ENCODE peak calls at places on chromosome 11, in six cellular contexts. One of them, this sample, is unnamed.

GRCh38 chr11:120985718-120986569 is 38.0 kb upstream of the TBCEL start:
- DNase-seq in EH: peak; percentile 66
- DNase-seq in NCI-H187 treated with DMSO at 0.1 percent for 48 hours: no peak
- DNase-seq in upper lobe of right lung: peak; percentile 81
- DNase-seq in NCI-H446 treated with DMSO at 0.1 percent for 48 hours: no peak
- DNase-seq in left lung: peak; percentile 52
- DNase-seq in this sample: no peak

GRCh38 chr11:8719260-8720190 is 36.9 kb downstream of the RPL27A start:
- DNase-seq in NCI-H446 treated with DMSO at 0.1 percent for 48 hours: no peak
- DNase-seq in NCI-H187 treated with DMSO at 0.1 percent for 48 hours: no peak
- DNase-seq in left lung: no peak
- DNase-seq in EH: peak; percentile 99
- DNase-seq in upper lobe of right lung: no peak
- DNase-seq in this sample: peak; percentile 63

GRCh38 chr11:48182860-48183526 is 33.6 kb upstream of the OR4B1 start:
- DNase-seq in EH: no peak
- DNase-seq in left lung: no peak
- DNase-seq in upper lobe of right lung: no peak
- DNase-seq in NCI-H187 treated with DMSO at 0.1 percent for 48 hours: no peak
- DNase-seq in NCI-H446 treated with DMSO at 0.1 percent for 48 hours: no peak
- DNase-seq in this sample: no peak

GRCh38 chr11:71339178-71339881 is 87.0 kb upstream of the SHANK2 start:
- DNase-seq in upper lobe of right lung: peak; percentile 51
- DNase-seq in NCI-H446 treated with DMSO at 0.1 percent for 48 hours: no peak
- DNase-seq in EH: peak; percentile 7
- DNase-seq in left lung: no peak
- DNase-seq in NCI-H187 treated with DMSO at 0.1 percent for 48 hours: no peak
- DNase-seq in this sample: no peak

GRCh38 chr11:116879789-116880402 is 42.5 kb upstream of the APOA1 start:
- DNase-seq in left lung: no peak
- DNase-seq in NCI-H187 treated with DMSO at 0.1 percent for 48 hours: no peak
- DNase-seq in EH: peak; percentile 76
- DNase-seq in upper lobe of right lung: no peak
- DNase-seq in NCI-H446 treated with DMSO at 0.1 percent for 48 hours: peak; percentile 26
- DNase-seq in this sample: peak; percentile 70

GRCh38 chr11:33317662-33318061 is 60.5 kb downstream of the HIPK3 start:
- DNase-seq in NCI-H446 treated with DMSO at 0.1 percent for 48 hours: no peak
- DNase-seq in EH: peak; percentile 33
- DNase-seq in left lung: no peak
- DNase-seq in upper lobe of right lung: no peak
- DNase-seq in NCI-H187 treated with DMSO at 0.1 percent for 48 hours: no peak
- DNase-seq in this sample: no peak

GRCh38 chr11:118870396-118871343 is 13.0 kb upstream of the CXCR5 start:
- DNase-seq in upper lobe of right lung: peak; percentile 69
- DNase-seq in NCI-H187 treated with DMSO at 0.1 percent for 48 hours: no peak
- DNase-seq in EH: peak; percentile 51
- DNase-seq in left lung: no peak
- DNase-seq in NCI-H446 treated with DMSO at 0.1 percent for 48 hours: no peak
- DNase-seq in this sample: no peak

GRCh38 chr11:116694017-116694725 is 78.6 kb downstream of the BUD13 start:
- DNase-seq in upper lobe of right lung: no peak
- DNase-seq in left lung: no peak
- DNase-seq in NCI-H446 treated with DMSO at 0.1 percent for 48 hours: no peak
- DNase-seq in NCI-H187 treated with DMSO at 0.1 percent for 48 hours: no peak
- DNase-seq in EH: no peak
- DNase-seq in this sample: no peak

GRCh38 chr11:10818594-10818993 is 9.9 kb upstream of the EIF4G2 start:
- DNase-seq in left lung: no peak
- DNase-seq in upper lobe of right lung: no peak
- DNase-seq in EH: peak; percentile 96
- DNase-seq in NCI-H446 treated with DMSO at 0.1 percent for 48 hours: no peak
- DNase-seq in NCI-H187 treated with DMSO at 0.1 percent for 48 hours: no peak
- DNase-seq in this sample: peak; percentile 18

GRCh38 chr11:11520231-11521015 is 101.4 kb downstream of the GALNT18 start:
- DNase-seq in NCI-H187 treated with DMSO at 0.1 percent for 48 hours: no peak
- DNase-seq in upper lobe of right lung: no peak
- DNase-seq in left lung: no peak
- DNase-seq in NCI-H446 treated with DMSO at 0.1 percent for 48 hours: no peak
- DNase-seq in EH: no peak
- DNase-seq in this sample: no peak

GRCh38 chr11:126545057-126545555 is 189.6 kb downstream of the ST3GAL4 start:
- DNase-seq in NCI-H187 treated with DMSO at 0.1 percent for 48 hours: no peak
- DNase-seq in upper lobe of right lung: no peak
- DNase-seq in NCI-H446 treated with DMSO at 0.1 percent for 48 hours: no peak
- DNase-seq in left lung: no peak
- DNase-seq in EH: no peak
- DNase-seq in this sample: no peak

GRCh38 chr11:57645716-57646085 is 4.0 kb downstream of the YPEL4 start:
- DNase-seq in left lung: no peak
- DNase-seq in EH: no peak
- DNase-seq in NCI-H446 treated with DMSO at 0.1 percent for 48 hours: no peak
- DNase-seq in NCI-H187 treated with DMSO at 0.1 percent for 48 hours: no peak
- DNase-seq in upper lobe of right lung: no peak
- DNase-seq in this sample: no peak

GRCh38 chr11:73869234-73869949 is 7.3 kb downstream of the COA4 start:
- DNase-seq in EH: peak; percentile 7
- DNase-seq in NCI-H187 treated with DMSO at 0.1 percent for 48 hours: no peak
- DNase-seq in NCI-H446 treated with DMSO at 0.1 percent for 48 hours: no peak
- DNase-seq in upper lobe of right lung: no peak
- DNase-seq in left lung: no peak
- DNase-seq in this sample: no peak

GRCh38 chr11:65796726-65797601 is 10.1 kb downstream of the OVOL1 start:
- DNase-seq in NCI-H446 treated with DMSO at 0.1 percent for 48 hours: no peak
- DNase-seq in upper lobe of right lung: no peak
- DNase-seq in EH: no peak
- DNase-seq in left lung: no peak
- DNase-seq in NCI-H187 treated with DMSO at 0.1 percent for 48 hours: no peak
- DNase-seq in this sample: no peak

GRCh38 chr11:47714554-47715081 is 551 bp downstream of the AGBL2 start:
- DNase-seq in NCI-H187 treated with DMSO at 0.1 percent for 48 hours: no peak
- DNase-seq in left lung: no peak
- DNase-seq in upper lobe of right lung: peak; percentile 56
- DNase-seq in EH: peak; percentile 34
- DNase-seq in NCI-H446 treated with DMSO at 0.1 percent for 48 hours: no peak
- DNase-seq in this sample: no peak

GRCh38 chr11:57468276-57468675 is 7.9 kb downstream of the RTN4RL2 start:
- DNase-seq in NCI-H446 treated with DMSO at 0.1 percent for 48 hours: no peak
- DNase-seq in NCI-H187 treated with DMSO at 0.1 percent for 48 hours: no peak
- DNase-seq in upper lobe of right lung: no peak
- DNase-seq in EH: no peak
- DNase-seq in left lung: no peak
- DNase-seq in this sample: no peak

GRCh38 chr11:124577664-124578427 is 8.0 kb downstream of the OR8A1 start:
- DNase-seq in NCI-H187 treated with DMSO at 0.1 percent for 48 hours: no peak
- DNase-seq in left lung: no peak
- DNase-seq in upper lobe of right lung: no peak
- DNase-seq in EH: no peak
- DNase-seq in NCI-H446 treated with DMSO at 0.1 percent for 48 hours: no peak
- DNase-seq in this sample: no peak

GRCh38 chr11:11975201-11976092 is 33.0 kb downstream of the DKK3 start:
- DNase-seq in upper lobe of right lung: peak; percentile 27
- DNase-seq in NCI-H187 treated with DMSO at 0.1 percent for 48 hours: no peak
- DNase-seq in NCI-H446 treated with DMSO at 0.1 percent for 48 hours: peak; percentile 63
- DNase-seq in left lung: no peak
- DNase-seq in EH: peak; percentile 36
- DNase-seq in this sample: no peak

GRCh38 chr11:77146261-77147035 is 18.4 kb downstream of the MYO7A start:
- DNase-seq in NCI-H446 treated with DMSO at 0.1 percent for 48 hours: peak; percentile 62
- DNase-seq in left lung: no peak
- DNase-seq in NCI-H187 treated with DMSO at 0.1 percent for 48 hours: no peak
- DNase-seq in upper lobe of right lung: no peak
- DNase-seq in EH: no peak
- DNase-seq in this sample: no peak